ENCODE peak calls at places on chromosomes 7 and 10, in seven cellular contexts. J, U, T, Z, C, S and F are unnamed samples.

GRCh38 chr7:16260236-16260728 is 161.1 kb downstream of the CRPPA start:
- DNase-seq in J (no peak), U (no peak), T (no peak), Z (peak), C (no peak), S (no peak), F (no peak)

GRCh38 chr10:71094712-71095390 is 117.5 kb upstream of the UNC5B start:
- DNase-seq in J (no peak), U (no peak), T (no peak), Z (peak), C (no peak), S (no peak), F (no peak)

GRCh38 chr7:100584677-100585510 is 1.0 kb downstream of the LRCH4 start:
- DNase-seq in J (peak), U (no peak), T (no peak), Z (peak), C (no peak), S (peak), F (peak)

GRCh38 chr10:52755297-52756062 is 17.1 kb downstream of the MBL2 start:
- DNase-seq in J (no peak), U (no peak), T (no peak), Z (no peak), C (no peak), S (peak), F (no peak)

GRCh38 chr7:47301078-47301477 is 280.8 kb downstream of the TNS3 start:
- DNase-seq in J (no peak), U (no peak), T (no peak), Z (no peak), C (no peak), S (no peak), F (no peak)

GRCh38 chr7:7771452-7771851 is 53.0 kb upstream of the RPA3 start:
- DNase-seq in J (no peak), U (no peak), T (no peak), Z (no peak), C (no peak), S (no peak), F (no peak)

GRCh38 chr7:106599343-106599698 is 61.6 kb downstream of the CCDC71L start:
- DNase-seq in J (no peak), U (no peak), T (no peak), Z (no peak), C (no peak), S (no peak), F (no peak)

GRCh38 chr10:1121311-1121970 is 65.3 kb downstream of the WDR37 start:
- DNase-seq in J (no peak), U (no peak), T (no peak), Z (no peak), C (no peak), S (no peak), F (no peak)

GRCh38 chr10:18681971-18682403 is 22.8 kb downstream of the ARL5B start:
- DNase-seq in J (no peak), U (no peak), T (no peak), Z (no peak), C (no peak), S (peak), F (no peak)

GRCh38 chr7:129828078-129828762 is 124.5 kb downstream of the UBE2H start:
- DNase-seq in J (no peak), U (no peak), T (no peak), Z (no peak), C (no peak), S (no peak), F (no peak)

GRCh38 chr7:1533569-1534329 is 3.2 kb downstream of the MAFK start:
- DNase-seq in J (peak), U (no peak), T (no peak), Z (peak), C (no peak), S (no peak), F (no peak)

GRCh38 chr7:114418117-114418516 is 3.5 kb downstream of the FOXP2 start:
- DNase-seq in J (no peak), U (no peak), T (no peak), Z (no peak), C (no peak), S (no peak), F (no peak)

GRCh38 chr7:138822867-138823535 is 25.0 kb upstream of the ATP6V0A4 start:
- DNase-seq in J (no peak), U (no peak), T (no peak), Z (no peak), C (no peak), S (no peak), F (no peak)

GRCh38 chr7:150406565-150407421 is 27.7 kb downstream of the ZNF775 start:
- DNase-seq in J (no peak), U (no peak), T (peak), Z (no peak), C (no peak), S (peak), F (no peak)

GRCh38 chr7:43479042-43479441 is 103.9 kb upstream of the STK17A start:
- DNase-seq in J (no peak), U (no peak), T (no peak), Z (no peak), C (no peak), S (peak), F (peak)

GRCh38 chr7:3338161-3338560 is 37.1 kb downstream of the SDK1 start:
- DNase-seq in J (no peak), U (no peak), T (no peak), Z (no peak), C (no peak), S (no peak), F (no peak)

GRCh38 chr10:34859170-34859569 is 44.1 kb upstream of the PARD3 start:
- DNase-seq in J (no peak), U (no peak), T (no peak), Z (no peak), C (no peak), S (peak), F (no peak)

DNA sequence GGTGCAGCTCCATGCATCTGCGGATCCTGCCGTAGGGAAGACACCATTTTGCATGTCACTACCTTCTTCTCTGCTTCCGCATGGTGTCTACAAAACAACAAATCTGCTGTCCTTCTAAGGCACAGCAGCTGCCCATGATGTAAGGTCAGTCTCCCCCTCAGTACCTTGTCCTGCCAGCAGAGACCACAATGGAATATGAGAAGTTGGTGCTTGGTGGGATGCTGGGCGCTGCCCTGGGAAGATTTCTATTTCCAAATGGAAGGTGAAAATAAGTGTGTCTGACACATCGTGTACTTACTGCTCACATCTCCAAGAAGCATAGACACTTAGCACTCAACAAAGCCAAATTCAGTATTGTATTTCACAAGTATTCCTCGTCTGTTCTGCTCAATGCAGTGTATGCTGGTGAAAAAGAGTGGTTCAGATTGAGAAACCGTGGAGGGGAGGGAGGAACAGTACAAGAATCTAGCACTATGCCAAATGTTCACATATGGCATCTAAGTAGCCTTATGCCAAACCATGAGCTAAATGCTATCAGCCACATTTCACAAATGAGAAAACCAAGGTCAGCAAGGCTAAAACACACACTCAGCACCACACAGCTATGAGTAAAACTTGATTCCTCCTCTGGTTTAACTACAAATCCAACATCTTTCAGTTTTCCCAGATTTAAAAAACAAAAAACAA is 95.0 kb downstream of the GRB10 start:
- DNase-seq in J (no peak), U (no peak), T (no peak), Z (no peak), C (no peak), S (no peak), F (no peak)
- TF ChIP-seq JUND in J (no peak), U (no peak), T (no peak), Z (no peak), C (no peak), S (no peak), F (no peak)

GRCh38 chr10:49398000-49398861 is 2.3 kb upstream of the DRGX start:
- DNase-seq in J (peak), U (no peak), T (no peak), Z (peak), C (no peak), S (no peak), F (peak)
- TF ChIP-seq JUND in J (no peak), U (no peak), T (no peak), Z (no peak), C (peak), S (no peak), F (no peak)

GRCh38 chr10:3048114-3049019 is 19.0 kb upstream of the PFKP start:
- DNase-seq in J (no peak), U (no peak), T (no peak), Z (peak), C (no peak), S (no peak), F (no peak)
- TF ChIP-seq JUND in J (no peak), U (no peak), T (no peak), Z (no peak), C (no peak), S (no peak), F (no peak)

GRCh38 chr10:51321968-51322367 is 247.7 kb downstream of the PRKG1 start:
- DNase-seq in J (peak), U (no peak), T (no peak), Z (no peak), C (no peak), S (no peak), F (no peak)
- TF ChIP-seq JUND in J (no peak), U (no peak), T (no peak), Z (no peak), C (no peak), S (no peak), F (no peak)

GRCh38 chr10:72484521-72484920 is 129.8 kb upstream of the DNAJB12 start:
- DNase-seq in J (no peak), U (no peak), T (no peak), Z (no peak), C (no peak), S (no peak), F (no peak)

GRCh38 chr10:72487116-72487515 is 132.4 kb upstream of the DNAJB12 start:
- DNase-seq in J (no peak), U (no peak), T (no peak), Z (no peak), C (no peak), S (no peak), F (no peak)

GRCh38 chr10:72485701-72486100 is 131.0 kb upstream of the DNAJB12 start:
- DNase-seq in J (no peak), U (no peak), T (no peak), Z (no peak), C (no peak), S (no peak), F (no peak)

GRCh38 chr10:72490951-72491350 is 134.9 kb downstream of the MICU1 start:
- DNase-seq in J (no peak), U (no peak), T (no peak), Z (no peak), C (no peak), S (no peak), F (no peak)

GRCh38 chr10:72487521-72487920 is 132.8 kb upstream of the DNAJB12 start:
- DNase-seq in J (no peak), U (no peak), T (no peak), Z (no peak), C (no peak), S (no peak), F (no peak)
- TF ChIP-seq JUND in J (no peak), U (no peak), T (no peak), Z (no peak), C (no peak), S (no peak), F (no peak)

GRCh38 chr7:70566659-70567058 is 565.3 kb upstream of the GALNT17 start:
- DNase-seq in J (no peak), U (no peak), T (no peak), Z (no peak), C (no peak), S (no peak), F (peak)
- TF ChIP-seq JUND in J (no peak), U (no peak), T (no peak), Z (no peak), C (no peak), S (no peak), F (no peak)

GRCh38 chr10:9222917-9223316 is 1168.4 kb downstream of the GATA3 start:
- DNase-seq in J (peak), U (no peak), T (no peak), Z (no peak), C (no peak), S (no peak), F (no peak)
- TF ChIP-seq JUND in J (peak), U (no peak), T (no peak), Z (no peak), C (no peak), S (no peak), F (no peak)

DNA sequence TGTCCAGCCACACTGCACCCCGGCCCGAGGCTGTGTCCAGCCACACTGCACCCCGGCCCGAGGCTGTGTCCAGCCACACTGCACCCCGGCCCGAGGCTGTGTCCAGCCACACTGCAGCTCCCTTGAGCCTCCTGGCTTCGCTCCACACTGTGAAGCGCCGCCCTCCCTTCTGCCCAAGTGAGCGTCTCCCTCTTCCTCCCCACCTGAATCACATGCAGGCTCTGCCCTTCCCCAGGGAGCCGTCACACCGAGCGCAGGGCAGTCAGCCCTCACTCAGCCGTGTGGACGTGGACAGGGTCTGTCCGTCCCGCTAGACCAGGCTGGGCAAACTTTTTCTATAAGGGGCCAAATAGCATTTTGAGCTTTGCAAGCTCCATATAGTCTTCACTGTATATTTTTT is 27.6 kb downstream of the CFAP46 start:
- DNase-seq in J (no peak), U (no peak), T (no peak), Z (no peak), C (no peak), S (no peak), F (no peak)
- TF ChIP-seq JUND in J (no peak), U (no peak), T (no peak), Z (no peak), C (no peak), S (no peak), F (no peak)

DNA sequence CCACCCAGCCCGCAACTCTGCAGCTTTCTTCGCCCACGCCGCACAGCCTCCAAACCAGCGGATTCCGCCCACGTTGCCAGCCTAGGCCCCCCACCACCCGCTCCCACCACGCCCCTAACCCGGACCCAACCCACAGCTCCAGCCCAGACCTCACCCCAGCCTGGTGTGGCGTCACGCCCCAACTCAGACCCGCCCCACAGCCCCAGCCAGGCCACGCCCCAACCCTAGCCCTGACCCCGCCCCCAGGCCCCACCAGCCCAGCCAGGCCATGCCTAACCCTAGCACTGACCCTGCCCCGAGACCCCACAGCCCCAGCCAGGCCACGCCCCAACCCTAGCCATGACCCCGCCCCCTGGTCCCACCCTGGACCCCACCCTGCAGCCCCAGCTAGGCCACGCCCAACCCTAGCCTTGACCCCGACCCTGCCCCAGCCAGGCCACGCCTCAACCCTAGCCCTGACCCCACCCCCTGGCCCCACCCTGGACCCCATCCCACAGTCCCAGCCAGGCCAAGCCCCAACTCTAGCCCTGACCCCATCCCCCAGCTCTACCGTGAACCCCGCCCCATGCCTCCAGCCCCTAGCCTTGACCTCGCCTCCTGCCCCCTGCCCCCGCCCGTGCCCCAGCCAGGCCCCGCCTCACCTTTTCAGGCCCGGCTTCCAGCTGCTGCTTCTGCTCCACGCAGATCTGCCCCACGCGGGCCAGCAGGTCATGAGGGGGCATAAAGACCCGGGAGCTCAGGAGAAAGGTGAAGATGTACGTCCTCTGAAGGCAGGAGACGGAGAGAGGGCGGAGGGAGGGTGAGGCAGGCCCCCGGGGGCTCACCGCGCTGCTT is 64.0 kb downstream of the RASGEF1A start:
- DNase-seq in J (peak), U (no peak), T (no peak), Z (peak), C (peak), S (no peak), F (no peak)
- TF ChIP-seq JUND in J (no peak), U (no peak), T (no peak), Z (no peak), C (no peak), S (no peak), F (no peak)

DNA sequence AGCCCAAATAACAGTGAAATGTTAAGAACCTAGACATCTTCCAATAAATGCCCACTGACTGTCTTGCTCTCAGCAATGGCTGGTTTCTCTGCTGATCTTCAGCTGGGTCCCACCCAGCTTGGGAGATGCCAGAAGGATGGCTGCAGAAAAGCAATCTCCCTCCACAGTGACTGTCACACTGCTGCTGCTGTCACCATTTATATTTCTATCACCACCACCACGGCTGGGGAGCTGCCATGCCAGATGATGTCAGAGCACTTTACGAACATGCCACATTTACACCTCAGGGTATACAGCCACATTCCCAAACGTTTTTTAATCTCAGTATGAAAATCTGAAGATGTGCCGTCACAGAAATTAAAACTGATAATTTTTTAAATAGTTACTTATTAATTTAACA is 29.8 kb upstream of the FRMD4A start:
- DNase-seq in J (no peak), U (no peak), T (no peak), Z (no peak), C (no peak), S (no peak), F (no peak)
- TF ChIP-seq JUND in J (no peak), U (no peak), T (no peak), Z (no peak), C (no peak), S (no peak), F (no peak)